ENCODE peak calls at places on chromosomes 12 and 14, in six cellular contexts. D, S, B, G, Y and M are unnamed samples.
A peak's percentile ranks its signal among the peaks of the same experiment; 100 is the strongest.

GRCh38 chr12:83322816-83323215 is 636.1 kb downstream of the TMTC2 start:
- DNase-seq in D (no peak), S (no peak), B (no peak), G (no peak), Y (no peak), M (no peak)

GRCh38 chr14:105205718-105206208 is 24.7 kb upstream of the NUDT14 start:
- DNase-seq in D (no peak), S (no peak), B (no peak), G (no peak), Y (no peak), M (no peak)

GRCh38 chr14:104399432-104400155 is 180.0 kb upstream of the C14orf180 start:
- DNase-seq in D (no peak), S (no peak), B (no peak), G (no peak), Y (no peak), M (no peak)

GRCh38 chr14:96616168-96616681 is 114.0 kb downstream of the PAPOLA start:
- DNase-seq in D (no peak), S (no peak), B (no peak), G (no peak), Y (no peak), M (no peak)

GRCh38 chr14:104724981-104725771 is 1.1 kb downstream of the ADSS1 start:
- DNase-seq in D (peak; percentile 62), S (peak; percentile 59), B (no peak), G (peak; percentile 62), Y (peak; percentile 91), M (peak; percentile 27)

GRCh38 chr12:48956279-48957140 is 777 bp downstream of the ARF3 start:
- DNase-seq in D (peak; percentile 98), S (peak; percentile 78), B (peak; percentile 89), G (peak; percentile 98), Y (peak; percentile 87), M (peak; percentile 96)

GRCh38 chr12:53300187-53300586 is 692 bp downstream of the MYG1 start:
- DNase-seq in D (peak; percentile 57), S (no peak), B (no peak), G (peak; percentile 68), Y (no peak), M (peak; percentile 47)

GRCh38 chr12:40738856-40739255 is 46.6 kb downstream of the CNTN1 start:
- DNase-seq in D (no peak), S (no peak), B (no peak), G (no peak), Y (no peak), M (no peak)

GRCh38 chr14:103755060-103755459 is 39.5 kb downstream of the ZFYVE21 start:
- DNase-seq in D (no peak), S (no peak), B (no peak), G (no peak), Y (no peak), M (no peak)

GRCh38 chr12:111123390-111123789 is 203.0 kb upstream of the MYL2 start:
- DNase-seq in D (no peak), S (no peak), B (no peak), G (no peak), Y (no peak), M (no peak)

GRCh38 chr14:105925615-105926414 is 399.4 kb downstream of the TMEM121 start:
- DNase-seq in D (no peak), S (no peak), B (no peak), G (no peak), Y (peak; percentile 33), M (no peak)

GRCh38 chr14:59969319-59969718 is 49.4 kb downstream of the LRRC9 start:
- DNase-seq in D (no peak), S (no peak), B (no peak), G (peak; percentile 17), Y (no peak), M (no peak)

GRCh38 chr14:78835052-78835451 is 664.9 kb downstream of the NRXN3 start:
- DNase-seq in D (no peak), S (no peak), B (no peak), G (no peak), Y (no peak), M (no peak)

GRCh38 chr14:78975734-78976133 is 805.6 kb downstream of the NRXN3 start:
- DNase-seq in D (no peak), S (no peak), B (no peak), G (peak; percentile 29), Y (no peak), M (no peak)

GRCh38 chr12:92408072-92408900 is 262.6 kb upstream of the BTG1 start:
- DNase-seq in D (peak; percentile 53), S (no peak), B (peak; percentile 23), G (peak; percentile 12), Y (no peak), M (peak; percentile 30)

GRCh38 chr12:112408621-112409020 is 784 bp downstream of the RPL6 start:
- DNase-seq in D (no peak), S (no peak), B (no peak), G (peak; percentile 14), Y (no peak), M (no peak)

GRCh38 chr12:119938049-119938667 is 50.9 kb upstream of the BICDL1 start:
- DNase-seq in D (peak; percentile 62), S (peak; percentile 27), B (peak; percentile 5), G (peak; percentile 66), Y (no peak), M (peak; percentile 72)

GRCh38 chr12:39752482-39753147 is 133.0 kb upstream of the ABCD2 start:
- DNase-seq in D (no peak), S (no peak), B (peak; percentile 31), G (no peak), Y (no peak), M (no peak)

GRCh38 chr12:108080363-108080762 is 48.7 kb upstream of the WSCD2 start:
- DNase-seq in D (no peak), S (no peak), B (no peak), G (no peak), Y (no peak), M (no peak)

GRCh38 chr14:69693823-69694729 is 72.9 kb upstream of the SRSF5 start:
- DNase-seq in D (no peak), S (peak; percentile 57), B (no peak), G (no peak), Y (no peak), M (peak; percentile 50)
- H3K4me3 ChIP-seq in D (no peak overlapping the region), S (no peak overlapping the region), B (no peak overlapping the region), G (no peak overlapping the region), Y (no peak overlapping the region), M (no peak overlapping the region)

GRCh38 chr12:102514696-102515095 is 34.3 kb upstream of the IGF1 start:
- DNase-seq in D (no peak), S (no peak), B (no peak), G (no peak), Y (no peak), M (no peak)

GRCh38 chr12:102511575-102511974 is 31.2 kb upstream of the IGF1 start:
- DNase-seq in D (no peak), S (no peak), B (no peak), G (no peak), Y (no peak), M (no peak)

GRCh38 chr12:102513272-102513671 is 32.9 kb upstream of the IGF1 start:
- DNase-seq in D (no peak), S (no peak), B (no peak), G (no peak), Y (no peak), M (no peak)

GRCh38 chr12:102512523-102512922 is 32.2 kb upstream of the IGF1 start:
- DNase-seq in D (no peak), S (no peak), B (no peak), G (no peak), Y (no peak), M (no peak)

GRCh38 chr12:102513739-102514138 is 33.4 kb upstream of the IGF1 start:
- DNase-seq in D (no peak), S (no peak), B (no peak), G (peak; percentile 26), Y (no peak), M (no peak)
- TF ChIP-seq CTCF in D (no peak), S (no peak), B (no peak), G (peak; percentile 43), Y (no peak), M (no peak)

GRCh38 chr12:67827820-67828383 is 161.3 kb upstream of the IFNG-AS1 start:
- DNase-seq in D (peak; percentile 89), S (peak; percentile 22), B (no peak), G (peak; percentile 96), Y (no peak), M (peak; percentile 93)
- H3K4me3 ChIP-seq in D (no peak overlapping the region), S (peak overlapping the region; percentile 26), B (no peak overlapping the region), G (peak overlapping the region; percentile 54), Y (peak overlapping the region; percentile 62), M (peak overlapping the region; percentile 66)

DNA sequence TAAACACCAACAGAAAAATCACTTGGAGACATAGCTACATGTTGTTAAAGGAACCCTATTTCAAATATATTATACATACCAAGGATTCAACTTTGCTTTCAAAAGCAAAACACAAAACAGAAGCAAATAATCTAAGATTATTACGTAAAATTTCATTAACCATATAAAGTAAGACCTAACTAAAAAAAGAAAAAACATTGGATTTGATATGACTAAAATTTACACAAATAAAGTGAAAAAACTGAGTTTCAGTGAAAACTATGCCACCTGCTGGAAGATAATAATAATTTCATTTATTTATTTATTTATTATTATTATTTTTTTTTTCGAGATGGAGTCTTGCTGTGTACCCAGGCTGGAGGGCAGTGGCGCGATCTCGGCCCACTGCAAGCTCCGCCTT is 45.2 kb downstream of the WDHD1 start:
- DNase-seq in D (peak; percentile 41), S (no peak), B (no peak), G (peak; percentile 48), Y (no peak), M (peak; percentile 50)
- TF ChIP-seq CTCF in D (peak; percentile 12), S (no peak), B (no peak), G (peak; percentile 28), Y (peak; percentile 31), M (no peak)

DNA sequence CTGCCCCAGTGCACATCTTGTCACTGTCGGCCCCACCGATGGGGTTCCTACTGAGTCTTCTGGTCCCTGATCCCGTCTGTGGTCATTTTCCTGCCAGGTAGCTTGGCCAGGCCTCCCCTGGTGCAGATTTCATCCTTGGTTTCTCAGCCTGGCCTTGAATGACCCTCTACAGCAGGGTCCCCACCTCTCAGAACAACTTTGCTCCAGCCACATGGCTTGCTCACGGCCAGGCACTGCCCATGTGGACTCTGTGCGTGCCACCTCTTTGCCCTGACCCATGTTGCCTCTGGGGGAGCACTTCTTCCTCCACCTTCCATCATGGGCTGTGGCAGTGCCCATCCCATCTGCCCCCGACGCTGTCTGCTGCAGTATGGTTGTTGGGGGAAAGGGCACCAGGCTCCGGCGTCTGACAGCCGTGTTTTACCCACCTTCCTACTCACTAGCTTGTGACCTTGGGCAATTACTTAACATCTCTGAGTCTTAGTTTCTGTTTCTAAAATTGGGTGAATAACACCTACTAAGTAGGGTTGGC is 2.0 kb upstream of the PTPN6 start:
- DNase-seq in D (no peak), S (no peak), B (no peak), G (no peak), Y (peak; percentile 54), M (no peak)
- H3K4me3 ChIP-seq in D (no peak overlapping the region), S (no peak overlapping the region), B (no peak overlapping the region), G (no peak overlapping the region), Y (no peak overlapping the region), M (no peak overlapping the region)